ENCODE peak calls at places on chromosomes 11 and 22, in four cellular contexts. B is chondrocyte, K is mucosa of descending colon, G is cardiac fibroblast. D is an unnamed sample.

GRCh38 chr11:99020324-99021225 is at the start of gene CNTN5:
- DNase-seq in B (peak), K (peak), G (peak), D (no peak)

GRCh38 chr22:45007946-45008852 is 1.6 kb downstream of the PHF21B start:
- DNase-seq in B (no peak), K (no peak), G (no peak), D (no peak)

GRCh38 chr22:35905894-35906293 is 122.7 kb downstream of the RBFOX2 start:
- DNase-seq in B (no peak), K (no peak), G (no peak), D (no peak)

GRCh38 chr11:69891421-69892236 is 72.4 kb upstream of the FGF3 start:
- DNase-seq in B (peak), K (peak), G (no peak), D (no peak)

GRCh38 chr11:36300651-36301050 is 4.6 kb downstream of the PRR5L start:
- DNase-seq in B (no peak), K (peak), G (peak), D (peak)

GRCh38 chr11:111408789-111409727 is 30.0 kb upstream of the POU2AF1 start:
- DNase-seq in B (no peak), K (no peak), G (peak), D (no peak)

GRCh38 chr11:132453411-132453810 is 1078.9 kb downstream of the OPCML start:
- DNase-seq in B (no peak), K (no peak), G (no peak), D (no peak)

GRCh38 chr11:128343870-128344269 is 243.5 kb downstream of the ETS1 start:
- DNase-seq in B (no peak), K (no peak), G (no peak), D (no peak)

GRCh38 chr22:47779474-47779873 is 1017.0 kb downstream of the TBC1D22A start:
- DNase-seq in B (no peak), K (no peak), G (no peak), D (no peak)

GRCh38 chr11:72394456-72394855 is 39.9 kb downstream of the CLPB start:
- DNase-seq in B (no peak), K (no peak), G (no peak), D (no peak)

GRCh38 chr22:27846910-27847309 is 45.4 kb upstream of the MN1 start:
- DNase-seq in B (no peak), K (no peak), G (no peak), D (no peak)

GRCh38 chr11:62612366-62613274 is at the start of the genes EML3 and ROM1:
- DNase-seq in B (no peak), K (peak), G (peak), D (peak)

GRCh38 chr22:27810566-27810965 is 9.0 kb upstream of the MN1 start:
- DNase-seq in B (peak), K (peak), G (peak), D (no peak)

GRCh38 chr11:125872138-125872491 is 15.4 kb upstream of the HYLS1 start:
- DNase-seq in B (no peak), K (no peak), G (no peak), D (no peak)

GRCh38 chr11:93526058-93526633 is 17.0 kb downstream of the SMCO4 start:
- DNase-seq in B (no peak), K (no peak), G (no peak), D (no peak)